ENCODE peak calls at places on chromosomes 13 and 19, in seven cellular contexts. C is HFFc6, O is left colon, E is fibroblast of gingiva, T is fibroblast of mammary gland, H is endodermal cell, W is thoracic aorta. R is an unnamed sample.

GRCh38 chr13:97282705-97283104 is 60.6 kb downstream of the MBNL2 start:
- DNase-seq in O (no peak), E (no peak), W (no peak), C (no peak), H (no peak), T (no peak), R (no peak)

GRCh38 chr19:11171144-11171543 is 15.6 kb upstream of the SPC24 start:
- DNase-seq in T (no peak), W (no peak), E (no peak), H (no peak), C (no peak), O (no peak), R (no peak)

GRCh38 chr19:3389876-3390361 is 23.5 kb downstream of the NFIC start:
- DNase-seq in T (peak), H (peak), E (peak), C (no peak), W (no peak), O (no peak), R (peak)

GRCh38 chr13:33323766-33324525 is 38.4 kb upstream of the STARD13 start:
- DNase-seq in O (no peak), C (no peak), W (no peak), H (no peak), E (peak), T (peak), R (no peak)

GRCh38 chr19:34018546-34018945 is 153.8 kb upstream of the LSM14A start:
- DNase-seq in H (no peak), O (no peak), W (no peak), C (no peak), E (no peak), T (no peak), R (no peak)

GRCh38 chr13:73338389-73338788 is 279.6 kb downstream of the KLF5 start:
- DNase-seq in O (no peak), E (no peak), W (no peak), H (no peak), T (peak), C (no peak), R (no peak)

GRCh38 chr13:53005631-53006030 is 23.0 kb upstream of the OLFM4 start:
- DNase-seq in E (no peak), C (no peak), H (no peak), O (no peak), T (no peak), W (no peak), R (no peak)

GRCh38 chr13:92196566-92197256 is 798.3 kb downstream of the GPC5 start:
- DNase-seq in H (no peak), T (no peak), W (no peak), O (no peak), E (no peak), C (no peak), R (no peak)

GRCh38 chr13:27283906-27284523 is 13.4 kb downstream of the RASL11A start:
- DNase-seq in T (peak), H (no peak), E (peak), O (no peak), C (peak), W (no peak), R (no peak)

GRCh38 chr19:16032509-16033135 is 43.7 kb upstream of the TPM4 start:
- DNase-seq in T (no peak), E (no peak), C (no peak), H (peak), O (no peak), W (no peak), R (no peak)

GRCh38 chr19:11263726-11264125 is 1.4 kb upstream of the DOCK6 start:
- DNase-seq in H (no peak), C (no peak), E (no peak), W (no peak), O (no peak), T (no peak), R (no peak)

GRCh38 chr19:294819-295686 is 3.9 kb upstream of the PLPP2 start:
- DNase-seq in O (peak), C (no peak), W (no peak), T (peak), E (no peak), H (peak), R (no peak)

GRCh38 chr19:55478364-55478763 is 1.9 kb downstream of the ZNF628 start:
- DNase-seq in H (no peak), E (no peak), W (no peak), T (no peak), C (no peak), O (no peak), R (no peak)

R was measured in prostate gland.